ENCODE peak calls at places on chromosomes 3 and 15, in nine cellular contexts. R is fibroblast of mammary gland; P is body of pancreas; E is cortex of kidney; O is AG10803; X is stimulated activated naive B cell treated with anti-CD40 and anti-IgM and Interleukin-4, amounts not matched to agents 10 μg/mL and 1 μg/mL and 100 μg/mL, for 72 hours; T is foreskin fibroblast; S is activated T-helper 1 cell treated with anti-CD3 and anti-CD28 coated beads, Interleukin-2, amount 50 U/mL, for 16 hours; H is stimulated activated CD8-positive, alpha-beta memory T cell treated with anti-CD3 and anti-CD28 coated beads, Interleukin-7, amount 100 ng/mL, for 1 hour. N is an unnamed sample.

GRCh38 chr3:118347781-118348557 is 686.7 kb downstream of the IGSF11 start:
- DNase-seq in R (no peak), P (no peak), E (no peak), O (no peak), X (no peak), T (no peak), S (no peak), H (no peak), N (no peak)

GRCh38 chr3:40970067-40970466 is 229.2 kb upstream of the CTNNB1 start:
- DNase-seq in R (peak; percentile 27), P (no peak), E (no peak), O (no peak), X (no peak), T (no peak), S (no peak), H (no peak), N (no peak)

GRCh38 chr15:93072440-93073394 is 16.3 kb downstream of the RGMA start:
- DNase-seq in R (peak; percentile 53), P (peak; percentile 90), E (no peak), O (peak; percentile 60), X (no peak), T (peak; percentile 88), S (no peak), H (no peak), N (peak; percentile 58)

GRCh38 chr3:8713901-8714759 is 19.5 kb upstream of the CAV3 start:
- DNase-seq in R (no peak), P (no peak), E (no peak), O (no peak), X (no peak), T (peak; percentile 12), S (no peak), H (no peak), N (no peak)

GRCh38 chr3:177294221-177294620 is 96.9 kb upstream of the TBL1XR1 start:
- DNase-seq in R (peak; percentile 52), P (peak; percentile 25), E (no peak), O (peak; percentile 57), X (no peak), T (peak; percentile 67), S (no peak), H (no peak), N (peak; percentile 46)

GRCh38 chr3:114214542-114215341 is 22.6 kb downstream of the ZNF80 start:
- DNase-seq in R (no peak), P (no peak), E (no peak), O (no peak), X (no peak), T (no peak), S (no peak), H (no peak), N (no peak)

GRCh38 chr15:75161106-75161505 is 40.6 kb upstream of the C15orf39 start:
- DNase-seq in R (no peak), P (no peak), E (no peak), O (no peak), X (no peak), T (no peak), S (no peak), H (no peak), N (no peak)

GRCh38 chr3:193980905-193981304 is 155.0 kb upstream of the HES1 start:
- DNase-seq in R (no peak), P (no peak), E (no peak), O (no peak), X (no peak), T (no peak), S (no peak), H (no peak), N (no peak)

GRCh38 chr15:99155961-99156443 is 51.1 kb downstream of the SYNM start:
- DNase-seq in R (peak; percentile 37), P (no peak), E (no peak), O (peak; percentile 6), X (no peak), T (peak; percentile 53), S (no peak), H (no peak), N (peak; percentile 64)

GRCh38 chr3:58421004-58421403 is 12.6 kb downstream of the PDHB start:
- DNase-seq in R (no peak), P (no peak), E (no peak), O (no peak), X (no peak), T (no peak), S (no peak), H (no peak), N (no peak)

GRCh38 chr3:129184396-129184656 is 630 bp upstream of the CNBP start:
- DNase-seq in R (no peak), P (peak; percentile 30), E (no peak), O (peak; percentile 29), X (no peak), T (no peak), S (no peak), H (no peak), N (peak; percentile 21)

N was measured in fibroblast of lung.